ENCODE peak calls at places on chromosomes 6 and 20, in five cellular contexts. W is AG09309, G is brain microvascular endothelial cell, J is breast epithelium, Y is natural killer cell. Q is an unnamed sample.

GRCh38 chr20:51987812-51988211 is 185.5 kb upstream of the SALL4 start:
- DNase-seq in W (no peak), G (no peak), J (no peak), Y (no peak), Q (no peak)

GRCh38 chr6:47308674-47309325 is 905 bp downstream of the TNFRSF21 start:
- DNase-seq in W (no peak), G (no peak), J (no peak), Y (no peak), Q (no peak)

GRCh38 chr20:45792513-45793118 is 862 bp downstream of the DNTTIP1 start:
- DNase-seq in W (no peak), G (no peak), J (no peak), Y (no peak), Q (no peak)

GRCh38 chr20:32574296-32575226 is 10.6 kb downstream of the NOL4L start:
- DNase-seq in W (peak), G (peak), J (no peak), Y (no peak), Q (no peak)

GRCh38 chr6:66937180-66937579 is 1230.2 kb upstream of the EYS start:
- DNase-seq in W (no peak), G (no peak), J (no peak), Y (no peak), Q (no peak)

GRCh38 chr6:106347219-106347618 is 13.3 kb upstream of the CRYBG1 start:
- DNase-seq in W (no peak), G (no peak), J (no peak), Y (no peak), Q (no peak)

GRCh38 chr20:62159835-62160234 is 16.3 kb downstream of the SS18L1 start:
- DNase-seq in W (no peak), G (no peak), J (peak), Y (no peak), Q (no peak)

GRCh38 chr20:63886921-63887320 is 8.0 kb upstream of the DNAJC5 start:
- DNase-seq in W (no peak), G (no peak), J (no peak), Y (no peak), Q (no peak)

GRCh38 chr20:11271920-11272594 is 598.3 kb upstream of the JAG1 start:
- DNase-seq in W (no peak), G (no peak), J (no peak), Y (no peak), Q (no peak)

GRCh38 chr6:155890409-155890808 is 434.8 kb upstream of the NOX3 start:
- DNase-seq in W (no peak), G (no peak), J (no peak), Y (no peak), Q (no peak)

GRCh38 chr20:46060301-46060881 is 29.4 kb downstream of the NCOA5 start:
- DNase-seq in W (no peak), G (no peak), J (no peak), Y (no peak), Q (no peak)

GRCh38 chr6:70507166-70507565 is 59.6 kb upstream of the SDHAF4 start:
- DNase-seq in W (no peak), G (no peak), J (no peak), Y (no peak), Q (no peak)

GRCh38 chr6:100574836-100575235 is 110.1 kb upstream of the SIM1 start:
- DNase-seq in W (no peak), G (no peak), J (no peak), Y (no peak), Q (no peak)

GRCh38 chr6:100577425-100577824 is 112.7 kb upstream of the SIM1 start:
- DNase-seq in W (no peak), G (no peak), J (no peak), Y (no peak), Q (no peak)

GRCh38 chr6:100568255-100568654 is 103.5 kb upstream of the SIM1 start:
- DNase-seq in W (no peak), G (peak), J (no peak), Y (no peak), Q (no peak)

DNA sequence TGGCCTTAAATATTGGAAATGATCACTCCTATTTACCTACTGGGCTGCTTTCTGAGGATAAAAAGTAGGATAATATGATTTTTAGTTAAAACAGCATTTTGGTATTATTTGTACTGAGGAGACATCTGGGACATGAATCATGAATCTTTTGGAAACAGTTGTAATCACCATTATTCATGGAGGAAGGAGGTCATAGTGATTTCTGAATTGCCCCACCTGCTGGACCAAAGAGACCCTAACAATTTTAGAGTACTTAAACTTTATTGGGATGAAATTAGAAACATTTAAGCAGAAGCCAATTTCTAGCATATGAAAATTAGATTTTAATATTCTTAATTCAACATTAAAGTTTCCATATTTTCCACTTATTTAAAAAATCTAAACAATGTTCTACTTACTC is 108.4 kb upstream of the SIM1 start:
- DNase-seq in W (peak), G (peak), J (no peak), Y (no peak), Q (no peak)
- TF ChIP-seq CTCF in W (peak), G (peak), J (no peak), Y (no peak), Q (no peak)

GRCh38 chr20:18187020-18187419 is 49.4 kb downstream of the KAT14 start:
- DNase-seq in W (no peak), G (no peak), J (no peak), Y (no peak), Q (no peak)

GRCh38 chr20:18191336-18191735 is 53.7 kb downstream of the KAT14 start:
- DNase-seq in W (no peak), G (no peak), J (no peak), Y (no peak), Q (no peak)

GRCh38 chr20:18188446-18188845 is 50.8 kb downstream of the KAT14 start:
- DNase-seq in W (peak), G (no peak), J (no peak), Y (no peak), Q (no peak)

GRCh38 chr20:18195931-18196330 is 58.3 kb downstream of the KAT14 start:
- DNase-seq in W (no peak), G (no peak), J (no peak), Y (no peak), Q (no peak)

GRCh38 chr20:18190466-18191233 is 53.0 kb downstream of the KAT14 start:
- DNase-seq in W (no peak), G (no peak), J (no peak), Y (no peak), Q (no peak)
- TF ChIP-seq CTCF in W (no peak), G (peak), J (no peak), Y (no peak), Q (no peak)

GRCh38 chr6:64335195-64335594 is 699.6 kb downstream of the PHF3 start:
- DNase-seq in W (no peak), G (no peak), J (no peak), Y (no peak), Q (no peak)

GRCh38 chr6:64334646-64335045 is 699.0 kb downstream of the PHF3 start:
- DNase-seq in W (no peak), G (no peak), J (no peak), Y (no peak), Q (no peak)

GRCh38 chr6:64325093-64325492 is 689.5 kb downstream of the PHF3 start:
- DNase-seq in W (no peak), G (no peak), J (no peak), Y (no peak), Q (no peak)

GRCh38 chr6:64326939-64327338 is 691.3 kb downstream of the PHF3 start:
- DNase-seq in W (no peak), G (no peak), J (no peak), Y (no peak), Q (no peak)

DNA sequence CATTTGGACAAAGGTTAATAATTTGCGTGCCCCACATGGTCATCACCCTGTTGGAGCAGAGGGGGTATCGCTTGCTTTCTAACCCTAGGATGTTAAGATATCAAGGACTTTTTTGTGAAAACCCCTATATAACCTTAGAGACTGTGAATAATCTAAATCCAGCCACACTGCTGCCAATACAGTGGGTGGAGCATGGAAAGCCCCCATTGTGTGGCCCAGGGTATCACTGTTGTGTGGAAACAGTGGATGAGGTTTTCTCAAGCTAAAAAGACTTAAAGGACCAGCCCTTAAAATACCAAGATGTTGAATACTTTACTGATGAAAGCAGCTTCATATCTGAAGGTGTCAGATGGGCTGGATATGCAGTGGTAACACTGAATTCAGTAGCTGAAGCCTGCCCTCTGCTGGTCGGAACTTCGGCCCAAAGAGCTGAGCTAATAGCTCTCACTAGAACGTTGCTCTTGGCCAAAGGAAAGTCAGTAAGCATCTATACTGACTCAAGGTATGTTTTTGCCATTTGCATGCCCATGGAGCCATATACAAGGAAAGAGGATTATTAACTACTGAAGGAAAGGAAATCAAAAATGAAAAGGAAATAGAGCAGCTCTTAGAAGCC is 695.2 kb downstream of the PHF3 start:
- DNase-seq in W (no peak), G (peak), J (peak), Y (no peak), Q (no peak)
- TF ChIP-seq CTCF in W (peak), G (peak), J (no peak), Y (no peak), Q (no peak)

GRCh38 chr6:7669742-7670141 is 56.2 kb upstream of the BMP6 start:
- DNase-seq in W (no peak), G (no peak), J (no peak), Y (no peak), Q (no peak)
- TF ChIP-seq CTCF in W (no peak), G (peak), J (no peak), Y (no peak), Q (no peak)

DNA sequence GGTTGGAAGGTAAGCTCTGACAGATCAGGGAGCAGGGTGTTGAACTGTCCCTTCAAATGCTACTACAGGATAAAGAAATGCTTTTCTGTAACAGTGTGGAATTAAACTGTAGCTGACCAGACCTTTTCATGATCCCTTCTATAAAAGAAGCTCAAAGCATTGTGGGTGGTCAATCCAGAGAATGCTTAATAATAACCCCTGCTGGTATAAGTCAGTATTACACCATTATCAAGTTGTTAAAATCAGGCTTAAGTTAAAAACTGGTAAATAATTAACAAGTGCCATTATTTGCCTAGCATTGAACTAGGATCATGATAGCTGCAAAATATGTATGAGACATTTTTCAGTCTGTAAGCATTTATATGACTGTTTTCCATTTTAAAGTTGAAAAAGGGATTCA is 468.9 kb downstream of the PKHD1 start:
- DNase-seq in W (no peak), G (no peak), J (no peak), Y (no peak), Q (no peak)
- TF ChIP-seq CTCF in W (peak), G (no peak), J (peak), Y (peak), Q (no peak)

DNA sequence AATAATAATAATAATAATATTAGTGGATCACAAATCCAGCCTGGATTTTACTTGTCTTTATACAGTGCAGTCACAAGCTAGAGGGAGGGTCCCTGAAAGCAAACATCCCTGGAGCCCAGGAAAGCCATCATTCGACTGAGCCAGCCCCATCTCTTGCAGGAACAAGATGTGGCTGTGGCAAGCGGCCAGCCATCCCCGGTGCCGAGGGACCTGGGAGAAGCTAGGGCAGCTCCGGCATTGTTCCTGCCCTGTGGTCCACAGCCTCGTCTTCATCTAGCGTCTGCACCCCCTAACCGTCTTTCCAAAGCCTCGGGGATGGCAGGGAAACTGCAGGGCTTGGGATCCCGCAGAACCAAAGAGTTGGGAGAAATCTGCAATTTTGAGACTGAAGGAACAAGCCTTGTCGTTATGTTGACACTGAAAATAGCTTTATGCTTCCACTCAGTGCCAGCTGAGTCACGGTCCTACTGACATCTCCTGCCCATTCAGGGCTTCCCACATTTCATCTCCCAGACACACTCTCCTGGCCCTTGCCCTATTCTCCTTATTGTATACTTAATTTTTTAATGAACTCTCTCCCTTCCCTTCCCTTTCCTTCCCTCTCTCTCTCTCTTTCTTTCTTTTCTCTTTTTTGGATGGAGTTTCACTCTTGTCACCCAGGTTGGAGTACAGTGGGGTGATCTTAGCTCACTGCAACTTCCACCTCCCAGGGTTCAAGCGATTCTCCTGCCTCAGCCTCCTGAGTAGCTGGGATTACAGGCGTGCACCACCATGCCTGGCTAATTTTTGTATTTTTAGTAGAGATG is 62.5 kb upstream of the ZNFX1 start:
- DNase-seq in W (no peak), G (no peak), J (no peak), Y (no peak), Q (no peak)
- TF ChIP-seq CTCF in W (no peak), G (no peak), J (no peak), Y (no peak), Q (no peak)

DNA sequence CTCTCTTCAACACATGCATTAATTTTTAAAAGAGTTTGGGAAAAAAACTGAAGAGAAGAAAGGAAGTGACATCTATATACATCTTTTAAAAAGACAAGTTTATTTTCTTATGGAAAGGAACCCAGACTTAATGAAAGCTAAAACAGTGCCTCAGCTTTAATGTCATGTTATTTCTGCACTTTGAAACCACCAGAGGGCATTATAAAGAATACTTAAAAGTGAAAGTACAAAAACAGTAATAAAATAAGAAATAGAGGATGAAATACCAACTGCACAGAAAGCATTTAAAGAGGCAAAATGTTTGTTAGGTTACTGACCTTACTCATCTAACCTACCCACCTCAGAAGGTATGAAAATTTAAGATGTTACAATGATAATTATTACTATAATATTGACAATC is 98.8 kb downstream of the HUS1B start:
- DNase-seq in W (no peak), G (no peak), J (no peak), Y (no peak), Q (no peak)
- TF ChIP-seq CTCF in W (no peak), G (no peak), J (no peak), Y (no peak), Q (no peak)

DNA sequence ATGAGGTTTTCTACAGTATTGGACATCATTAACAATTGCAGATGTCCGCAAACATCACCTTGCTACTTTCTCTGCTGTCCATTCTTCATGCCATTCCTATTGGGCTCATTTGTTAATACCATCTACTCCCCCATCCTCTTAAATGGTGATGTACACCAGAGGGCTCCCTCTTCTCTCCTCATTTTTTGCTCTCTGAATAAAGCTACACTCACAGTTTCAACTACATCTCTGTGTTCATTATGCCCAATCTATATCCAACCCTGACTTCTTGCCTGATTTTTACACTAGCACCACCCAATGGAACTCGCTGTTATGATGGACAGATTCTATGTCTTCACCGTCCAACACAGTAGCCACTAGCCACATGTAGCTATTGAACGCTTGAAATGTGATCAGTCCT is 288.1 kb upstream of the ID4 start:
- DNase-seq in W (no peak), G (no peak), J (no peak), Y (no peak), Q (no peak)
- TF ChIP-seq CTCF in W (no peak), G (no peak), J (no peak), Y (no peak), Q (no peak)

DNA sequence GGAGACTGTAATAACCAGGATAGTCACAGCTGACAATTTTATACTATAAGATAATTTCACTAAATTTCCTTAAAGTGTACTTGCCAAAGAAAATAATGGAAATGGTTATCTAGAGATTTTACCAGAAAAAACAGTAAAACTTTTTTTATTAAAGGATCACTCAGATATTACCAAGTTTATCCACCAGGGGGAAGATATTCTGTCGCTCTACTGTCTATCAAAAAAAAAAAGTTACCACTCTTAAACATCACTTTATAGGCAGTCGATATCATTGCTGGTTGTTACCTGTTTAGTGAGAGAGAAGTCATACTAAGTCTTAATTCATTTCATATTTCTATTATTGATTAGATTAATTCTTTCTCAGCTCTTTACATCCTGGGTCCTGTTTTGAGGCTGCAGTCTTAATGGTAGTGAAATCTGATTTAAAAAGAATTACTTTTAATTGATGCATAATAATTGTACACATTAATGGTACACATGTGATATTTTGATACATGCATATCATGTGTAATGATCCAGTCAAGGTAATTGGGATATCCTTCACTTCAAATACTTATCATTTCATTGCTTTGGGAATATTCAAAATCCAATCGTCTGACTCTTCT is 18.9 kb downstream of the L3MBTL3 start:
- DNase-seq in W (no peak), G (no peak), J (no peak), Y (no peak), Q (no peak)
- TF ChIP-seq CTCF in W (peak), G (peak), J (peak), Y (peak), Q (no peak)